ENCODE peak calls at places on chromosomes 6 and 20, in six cellular contexts. B is mucosa of descending colon, T is IMR-90, D is breast epithelium, J is pancreas, W is endodermal cell. N is an unnamed sample.

GRCh38 chr20:2671977-2672376 is 8.0 kb upstream of the IDH3B start:
- DNase-seq in J (no peak), B (no peak), D (no peak), T (no peak), W (peak; percentile 80), N (peak; percentile 16)

GRCh38 chr6:100228437-100229424 is 234.7 kb upstream of the MCHR2 start:
- DNase-seq in W (peak; percentile 95), T (peak; percentile 71), J (peak; percentile 86), D (peak; percentile 74), B (peak; percentile 79), N (peak; percentile 69)

GRCh38 chr20:57567471-57568079 is 6.7 kb downstream of the PCK1 start:
- DNase-seq in T (no peak), B (no peak), J (no peak), D (no peak), W (no peak), N (no peak)

GRCh38 chr20:44167736-44168135 is 19.3 kb downstream of the JPH2 start:
- DNase-seq in T (no peak), W (no peak), J (no peak), D (no peak), B (no peak), N (no peak)

GRCh38 chr6:53359843-53360834 is 11.4 kb upstream of the ELOVL5 start:
- DNase-seq in D (no peak), T (peak; percentile 13), B (no peak), J (no peak), W (no peak), N (no peak)

GRCh38 chr20:37314617-37315292 is 25.3 kb downstream of the MANBAL start:
- DNase-seq in B (peak; percentile 66), J (no peak), T (peak; percentile 13), D (no peak), W (peak; percentile 79), N (peak; percentile 86)

GRCh38 chr6:13787146-13787545 is 27.2 kb downstream of the MCUR1 start:
- DNase-seq in D (no peak), B (no peak), W (no peak), J (no peak), T (peak; percentile 21), N (no peak)

GRCh38 chr6:56482525-56482924 is 160.2 kb downstream of the DST start:
- DNase-seq in J (no peak), T (no peak), W (no peak), D (no peak), B (no peak), N (no peak)

GRCh38 chr6:90484903-90485302 is 102.0 kb downstream of the MAP3K7 start:
- DNase-seq in W (peak; percentile 64), B (no peak), D (no peak), T (no peak), J (no peak), N (no peak)

GRCh38 chr20:35903843-35904242 is 50.5 kb downstream of the SCAND1 start:
- DNase-seq in D (no peak), J (no peak), B (no peak), W (no peak), T (no peak), N (no peak)

GRCh38 chr6:132490478-132491204 is 22.3 kb downstream of the STX7 start:
- DNase-seq in B (no peak), W (no peak), J (no peak), T (no peak), D (no peak), N (no peak)

GRCh38 chr6:1524040-1524480 is 85.7 kb upstream of the FOXC1 start:
- DNase-seq in W (peak; percentile 94), D (peak; percentile 73), B (peak; percentile 74), T (peak; percentile 33), J (no peak), N (no peak)

GRCh38 chr20:10524034-10524476 is 89.0 kb downstream of the SLX4IP start:
- DNase-seq in D (no peak), B (peak; percentile 61), W (peak; percentile 79), J (no peak), T (peak; percentile 41), N (peak; percentile 89)

GRCh38 chr6:159852877-159853276 is 37.9 kb upstream of the MAS1 start:
- DNase-seq in D (no peak), W (no peak), T (no peak), J (no peak), B (no peak), N (peak; percentile 16)

GRCh38 chr20:37991506-37992302 is 41.6 kb downstream of the TTI1 start:
- DNase-seq in J (no peak), T (no peak), B (no peak), W (no peak), D (no peak), N (no peak)

GRCh38 chr6:142796571-142796970 is 148.4 kb downstream of the HIVEP2 start:
- DNase-seq in D (no peak), W (no peak), T (peak; percentile 40), B (no peak), J (no peak), N (no peak)

GRCh38 chr20:6440087-6440799 is 317.4 kb upstream of the FERMT1 start:
- DNase-seq in J (no peak), W (no peak), T (no peak), D (no peak), B (no peak), N (no peak)

DNA sequence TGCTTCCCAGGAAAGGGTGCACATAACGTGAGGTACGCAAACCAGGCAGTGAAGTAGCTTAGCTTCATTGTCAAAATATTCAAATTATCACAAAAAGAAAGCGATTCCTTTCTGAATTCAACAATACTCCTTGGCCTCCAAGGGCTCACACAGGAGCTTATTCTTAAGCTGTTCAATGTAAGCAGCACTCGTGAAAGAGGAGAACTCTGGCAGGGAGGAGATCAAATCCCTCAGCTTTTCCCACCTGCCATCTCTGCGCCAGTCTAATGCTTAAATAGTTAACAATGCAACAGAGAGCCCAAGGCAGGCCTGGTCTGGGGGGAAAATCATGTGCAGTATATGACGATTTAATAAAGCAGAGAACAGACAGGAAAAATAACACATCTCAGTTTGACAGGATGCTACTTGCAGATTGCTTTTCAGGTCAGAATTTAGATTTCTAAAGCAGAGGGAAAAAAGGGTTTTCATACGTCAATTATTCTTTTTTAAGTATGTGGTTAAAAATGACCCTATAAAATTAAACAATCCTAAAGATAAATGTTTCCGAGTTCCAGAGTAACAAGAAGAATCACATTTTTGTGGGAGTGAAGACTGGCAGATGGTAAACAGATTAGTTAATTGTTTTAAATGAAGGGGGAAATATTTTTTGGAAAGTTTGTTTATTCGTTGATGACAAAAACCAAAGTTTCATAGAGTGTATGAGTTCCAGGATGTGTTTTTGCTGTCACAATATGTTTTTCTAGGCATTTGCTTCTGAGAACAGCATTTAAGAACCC is 46.0 kb downstream of the PLAGL1 start:
- DNase-seq in W (peak; percentile 61), T (no peak), B (no peak), D (no peak), J (no peak), N (no peak)
- H3K4me1 ChIP-seq in W (peaks cover 45% of the 10 kb centered on the region), T (peaks cover 6% of the 10 kb centered on the region), B (no peaks in the 10 kb centered on the region), D (no peaks in the 10 kb centered on the region), J (no peaks in the 10 kb centered on the region), N (peaks cover 26% of the 10 kb centered on the region)

GRCh38 chr6:37551002-37551401 is 51.3 kb upstream of the CCDC167 start:
- DNase-seq in T (no peak), D (no peak), W (no peak), B (no peak), J (no peak), N (no peak)
- H3K4me1 ChIP-seq in T (peaks cover 17% of the 10 kb centered on the region), D (no peaks in the 10 kb centered on the region), W (no peaks in the 10 kb centered on the region), B (no peaks in the 10 kb centered on the region), J (no peaks in the 10 kb centered on the region), N (peaks cover 7% of the 10 kb centered on the region)

GRCh38 chr6:36050947-36051710 is 23.5 kb downstream of the MAPK14 start:
- DNase-seq in T (no peak), D (no peak), B (no peak), J (no peak), W (no peak), N (no peak)
- H3K4me1 ChIP-seq in T (peaks cover 9% of the 10 kb centered on the region), D (no peaks in the 10 kb centered on the region), B (peaks cover 18% of the 10 kb centered on the region), J (peaks cover 23% of the 10 kb centered on the region), W (no peaks in the 10 kb centered on the region), N (peaks cover 48% of the 10 kb centered on the region)

GRCh38 chr20:59082981-59083380 is 40.4 kb upstream of the PRELID3B start:
- DNase-seq in B (no peak), W (no peak), J (no peak), T (peak; percentile 77), D (no peak), N (no peak)
- H3K4me1 ChIP-seq in B (no peaks in the 10 kb centered on the region), W (no peaks in the 10 kb centered on the region), J (no peaks in the 10 kb centered on the region), T (peaks cover 2% of the 10 kb centered on the region), D (no peaks in the 10 kb centered on the region), N (peaks cover 10% of the 10 kb centered on the region)

DNA sequence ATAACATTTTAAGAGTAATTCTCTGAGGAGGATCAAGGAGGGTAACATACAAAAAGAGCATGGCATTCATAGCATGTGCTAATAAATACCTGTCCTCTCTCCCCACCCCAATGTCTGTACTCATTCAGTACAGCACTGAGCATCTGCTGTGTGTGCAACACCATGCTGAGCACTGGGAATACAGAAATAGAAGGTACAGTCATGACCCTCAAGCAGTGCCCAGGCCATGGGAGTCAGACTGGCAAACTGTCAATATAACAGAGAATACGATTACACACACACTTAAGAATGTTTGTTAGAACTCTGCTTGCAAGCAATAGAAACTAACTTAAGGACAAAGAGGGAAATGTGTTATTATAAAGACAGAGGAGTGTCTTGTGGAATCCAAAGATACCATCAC is 24.7 kb upstream of the ZFAND3 start:
- DNase-seq in W (no peak), T (peak; percentile 64), D (no peak), J (no peak), B (no peak), N (no peak)
- H3K4me1 ChIP-seq in W (no peaks in the 10 kb centered on the region), T (peaks cover 7% of the 10 kb centered on the region), D (no peaks in the 10 kb centered on the region), J (no peaks in the 10 kb centered on the region), B (peaks cover 8% of the 10 kb centered on the region), N (peaks cover 16% of the 10 kb centered on the region)

N was measured in suprapubic skin.